ENCODE peak calls at places on chromosomes 12 and 14, in eight cellular contexts. X is astrocyte of the spinal cord; D is HFF-Myc; V is iris pigment epithelial cell; Y is Right ventricle myocardium superior; G is stimulated activated naive B cell treated with anti-CD40 and anti-IgM and Interleukin-4, amounts not matched to agents 10 μg/mL and 1 μg/mL and 100 μg/mL, for 72 hours; R is stimulated activated CD8-positive, alpha-beta memory T cell treated with anti-CD3 and anti-CD28 coated beads, Interleukin-4, amount 100 ng/mL, for 4 hours; W is AG09309. N is an unnamed sample.

GRCh38 chr14:26596722-26597030 is 1.2 kb downstream of the NOVA1 start:
- DNase-seq in X (no peak), D (no peak), V (peak; percentile 1), Y (peak; percentile 30), G (no peak), R (no peak), W (no peak), N (no peak)

GRCh38 chr14:53042480-53042879 is 91.6 kb upstream of the FERMT2 start:
- DNase-seq in X (peak; percentile 26), D (no peak), V (peak; percentile 82), Y (no peak), G (no peak), R (no peak), W (no peak), N (no peak)

GRCh38 chr12:132147423-132148367 is 3.4 kb downstream of the NOC4L start:
- DNase-seq in X (no peak), D (no peak), V (no peak), Y (peak; percentile 33), G (no peak), R (no peak), W (no peak), N (no peak)

GRCh38 chr14:104936361-104937155 is 11.9 kb downstream of the PLD4 start:
- DNase-seq in X (no peak), D (no peak), V (no peak), Y (peak; percentile 31), G (no peak), R (no peak), W (no peak), N (no peak)

GRCh38 chr12:124326104-124326503 is 31.2 kb downstream of the RFLNA start:
- DNase-seq in X (no peak), D (no peak), V (no peak), Y (no peak), G (no peak), R (no peak), W (no peak), N (no peak)

GRCh38 chr12:85274076-85274415 is 6.0 kb upstream of the ALX1 start:
- DNase-seq in X (no peak), D (no peak), V (no peak), Y (no peak), G (no peak), R (no peak), W (no peak), N (no peak)

GRCh38 chr12:56338643-56339422 is at the start of gene IL23A:
- DNase-seq in X (peak; percentile 45), D (no peak), V (peak; percentile 61), Y (no peak), G (peak; percentile 78), R (peak; percentile 77), W (no peak), N (peak; percentile 80)

GRCh38 chr12:48880647-48881046 is 15.0 kb upstream of the RND1 start:
- DNase-seq in X (no peak), D (no peak), V (no peak), Y (no peak), G (no peak), R (no peak), W (no peak), N (no peak)

GRCh38 chr12:46342562-46343033 is 30.0 kb downstream of the SLC38A2 start:
- DNase-seq in X (peak; percentile 50), D (no peak), V (peak; percentile 62), Y (no peak), G (no peak), R (peak; percentile 16), W (no peak), N (peak; percentile 65)

GRCh38 chr12:1912580-1913376 is 5.7 kb downstream of the CACNA2D4 start:
- DNase-seq in X (no peak), D (no peak), V (no peak), Y (no peak), G (peak; percentile 0), R (no peak), W (no peak), N (peak; percentile 44)

GRCh38 chr14:28773917-28774691 is 7.5 kb downstream of the FOXG1 start:
- DNase-seq in X (peak; percentile 71), D (no peak), V (peak; percentile 69), Y (no peak), G (no peak), R (no peak), W (peak; percentile 1), N (no peak)

GRCh38 chr14:50335389-50335788 is 23.3 kb downstream of the DMAC2L start:
- DNase-seq in X (peak; percentile 83), D (no peak), V (peak; percentile 66), Y (peak; percentile 57), G (no peak), R (no peak), W (no peak), N (no peak)

GRCh38 chr12:3938042-3938544 is 64.9 kb upstream of the PARP11 start:
- DNase-seq in X (no peak), D (no peak), V (no peak), Y (no peak), G (no peak), R (no peak), W (no peak), N (no peak)

GRCh38 chr12:131912526-131913274 is 16.4 kb upstream of the PUS1 start:
- DNase-seq in X (peak; percentile 84), D (peak; percentile 72), V (peak; percentile 87), Y (peak; percentile 94), G (no peak), R (no peak), W (no peak), N (peak; percentile 77)

GRCh38 chr12:3250576-3250975 is 173.4 kb downstream of the TSPAN9 start:
- DNase-seq in X (no peak), D (no peak), V (no peak), Y (peak; percentile 84), G (no peak), R (no peak), W (no peak), N (no peak)

GRCh38 chr12:5466521-5466960 is 34.6 kb downstream of the NTF3 start:
- DNase-seq in X (no peak), D (no peak), V (no peak), Y (no peak), G (no peak), R (no peak), W (peak; percentile 16), N (no peak)

GRCh38 chr12:76023069-76023690 is 8.4 kb downstream of the PHLDA1 start:
- DNase-seq in X (peak; percentile 64), D (no peak), V (no peak), Y (no peak), G (no peak), R (no peak), W (no peak), N (no peak)

GRCh38 chr14:106442857-106443256 is 916.5 kb downstream of the TMEM121 start:
- DNase-seq in X (no peak), D (no peak), V (no peak), Y (no peak), G (peak; percentile 36), R (no peak), W (no peak), N (no peak)

GRCh38 chr14:33794791-33795300 is 156.0 kb downstream of the EGLN3 start:
- DNase-seq in X (peak; percentile 60), D (no peak), V (peak; percentile 23), Y (no peak), G (no peak), R (no peak), W (no peak), N (no peak)

GRCh38 chr12:93982847-93983315 is 165.5 kb upstream of the PLXNC1 start:
- DNase-seq in X (peak; percentile 75), D (peak; percentile 50), V (peak; percentile 90), Y (no peak), G (no peak), R (no peak), W (peak; percentile 61), N (peak; percentile 77)

GRCh38 chr12:90896164-90896563 is 58.8 kb downstream of the CCER1 start:
- DNase-seq in X (peak; percentile 73), D (peak; percentile 19), V (peak; percentile 84), Y (no peak), G (no peak), R (no peak), W (peak; percentile 62), N (peak; percentile 94)

GRCh38 chr12:21987786-21988185 is 46.6 kb upstream of the ABCC9 start:
- DNase-seq in X (no peak), D (no peak), V (no peak), Y (no peak), G (no peak), R (no peak), W (no peak), N (no peak)

GRCh38 chr12:100404769-100405407 is 48.0 kb downstream of the SLC17A8 start:
- DNase-seq in X (peak; percentile 27), D (peak; percentile 41), V (peak; percentile 26), Y (no peak), G (no peak), R (no peak), W (peak; percentile 1), N (peak; percentile 21)

GRCh38 chr14:66645716-66646115 is 137.8 kb downstream of the GPHN start:
- DNase-seq in X (peak; percentile 20), D (no peak), V (peak; percentile 8), Y (no peak), G (no peak), R (no peak), W (no peak), N (no peak)

GRCh38 chr14:90681889-90682429 is 134.3 kb downstream of the TTC7B start:
- DNase-seq in X (no peak), D (no peak), V (no peak), Y (no peak), G (no peak), R (no peak), W (no peak), N (peak; percentile 19)

GRCh38 chr12:25121916-25122315 is 73.0 kb downstream of the DNAI7 start:
- DNase-seq in X (peak; percentile 43), D (no peak), V (peak; percentile 68), Y (no peak), G (no peak), R (no peak), W (peak; percentile 10), N (no peak)

GRCh38 chr12:91215940-91216454 is 33.4 kb upstream of the DCN start:
- DNase-seq in X (peak; percentile 70), D (no peak), V (peak; percentile 47), Y (no peak), G (no peak), R (no peak), W (peak; percentile 35), N (peak; percentile 100)

GRCh38 chr12:49276304-49277290 is 11.7 kb downstream of the TUBA1C start:
- DNase-seq in X (no peak), D (no peak), V (no peak), Y (no peak), G (no peak), R (no peak), W (no peak), N (no peak)

GRCh38 chr12:68040450-68041075 is 51.3 kb downstream of the IFNG-AS1 start:
- DNase-seq in X (peak; percentile 78), D (peak; percentile 56), V (peak; percentile 75), Y (no peak), G (peak; percentile 58), R (peak; percentile 40), W (peak; percentile 39), N (peak; percentile 79)

GRCh38 chr12:45887544-45887943 is 102.8 kb downstream of the SCAF11 start:
- DNase-seq in X (no peak), D (no peak), V (no peak), Y (no peak), G (no peak), R (no peak), W (no peak), N (no peak)

GRCh38 chr12:132236930-132237771 is 92.2 kb downstream of the GALNT9 start:
- DNase-seq in X (no peak), D (no peak), V (no peak), Y (no peak), G (no peak), R (no peak), W (no peak), N (no peak)

GRCh38 chr14:33207467-33208015 is 268.9 kb downstream of the NPAS3 start:
- DNase-seq in X (no peak), D (no peak), V (no peak), Y (no peak), G (no peak), R (no peak), W (no peak), N (no peak)

GRCh38 chr12:130715996-130716917 is at the start of gene RIMBP2:
- DNase-seq in X (no peak), D (no peak), V (peak; percentile 57), Y (peak; percentile 29), G (no peak), R (no peak), W (no peak), N (peak; percentile 25)

GRCh38 chr14:105328070-105328677 is 13.6 kb downstream of the PACS2 start:
- DNase-seq in X (no peak), D (no peak), V (no peak), Y (peak; percentile 42), G (no peak), R (no peak), W (no peak), N (no peak)